ENCODE peak calls at places on chromosomes 12 and 14, in nine cellular contexts. One of them, this sample, is unnamed. For H3K4me1, the result is how much of the 10 kb centered on the place peaks cover.

GRCh38 chr12:8032242-8033152 is at the start of gene FOXJ2:
- DNase-seq in effector memory CD4-positive, alpha-beta T cell: peak
- DNase-seq in adrenal gland: peak
- DNase-seq in GM23338: peak
- DNase-seq in SK-N-SH: peak
- DNase-seq in kidney: peak
- DNase-seq in neural progenitor cell: peak
- DNase-seq in CD8-positive, alpha-beta memory T cell: peak
- DNase-seq in tibial artery: peak
- DNase-seq in this sample: peak

GRCh38 chr12:124625867-124626675 is 58.7 kb upstream of the NCOR2 start:
- DNase-seq in tibial artery: peak
- DNase-seq in neural progenitor cell: no peak
- DNase-seq in GM23338: no peak
- DNase-seq in SK-N-SH: no peak
- DNase-seq in kidney: peak
- DNase-seq in effector memory CD4-positive, alpha-beta T cell: no peak
- DNase-seq in CD8-positive, alpha-beta memory T cell: no peak
- DNase-seq in adrenal gland: peak
- DNase-seq in this sample: no peak

GRCh38 chr12:42762395-42762925 is 172.9 kb upstream of the PRICKLE1 start:
- DNase-seq in effector memory CD4-positive, alpha-beta T cell: no peak
- DNase-seq in SK-N-SH: no peak
- DNase-seq in tibial artery: no peak
- DNase-seq in neural progenitor cell: no peak
- DNase-seq in kidney: no peak
- DNase-seq in GM23338: no peak
- DNase-seq in adrenal gland: no peak
- DNase-seq in CD8-positive, alpha-beta memory T cell: no peak
- DNase-seq in this sample: no peak

GRCh38 chr12:53327435-53328042 is 6.1 kb upstream of the AAAS start:
- DNase-seq in neural progenitor cell: no peak
- DNase-seq in GM23338: peak
- DNase-seq in kidney: peak
- DNase-seq in adrenal gland: no peak
- DNase-seq in tibial artery: no peak
- DNase-seq in SK-N-SH: peak
- DNase-seq in CD8-positive, alpha-beta memory T cell: no peak
- DNase-seq in effector memory CD4-positive, alpha-beta T cell: no peak
- DNase-seq in this sample: no peak

GRCh38 chr14:98614741-98615140 is 657.3 kb downstream of the BCL11B start:
- DNase-seq in GM23338: no peak
- DNase-seq in neural progenitor cell: no peak
- DNase-seq in adrenal gland: no peak
- DNase-seq in kidney: no peak
- DNase-seq in tibial artery: no peak
- DNase-seq in CD8-positive, alpha-beta memory T cell: no peak
- DNase-seq in effector memory CD4-positive, alpha-beta T cell: no peak
- DNase-seq in SK-N-SH: no peak
- DNase-seq in this sample: no peak

GRCh38 chr12:67415473-67415872 is 146.3 kb downstream of the CAND1 start:
- DNase-seq in adrenal gland: peak
- DNase-seq in kidney: no peak
- DNase-seq in SK-N-SH: peak
- DNase-seq in neural progenitor cell: peak
- DNase-seq in effector memory CD4-positive, alpha-beta T cell: no peak
- DNase-seq in GM23338: peak
- DNase-seq in CD8-positive, alpha-beta memory T cell: no peak
- DNase-seq in tibial artery: no peak
- DNase-seq in this sample: no peak

GRCh38 chr12:16555630-16556029 is 50.3 kb downstream of the LMO3 start:
- DNase-seq in adrenal gland: no peak
- DNase-seq in GM23338: peak
- DNase-seq in neural progenitor cell: no peak
- DNase-seq in CD8-positive, alpha-beta memory T cell: no peak
- DNase-seq in SK-N-SH: no peak
- DNase-seq in effector memory CD4-positive, alpha-beta T cell: no peak
- DNase-seq in kidney: no peak
- DNase-seq in tibial artery: no peak
- DNase-seq in this sample: no peak

GRCh38 chr12:95117178-95117599 is 43.8 kb upstream of the NR2C1 start:
- DNase-seq in neural progenitor cell: peak
- DNase-seq in adrenal gland: peak
- DNase-seq in kidney: no peak
- DNase-seq in GM23338: peak
- DNase-seq in SK-N-SH: peak
- DNase-seq in effector memory CD4-positive, alpha-beta T cell: peak
- DNase-seq in tibial artery: peak
- DNase-seq in CD8-positive, alpha-beta memory T cell: peak
- DNase-seq in this sample: peak

GRCh38 chr12:102992297-102992696 is 34.8 kb downstream of the ASCL1 start:
- DNase-seq in effector memory CD4-positive, alpha-beta T cell: no peak
- DNase-seq in kidney: no peak
- DNase-seq in tibial artery: no peak
- DNase-seq in SK-N-SH: no peak
- DNase-seq in CD8-positive, alpha-beta memory T cell: no peak
- DNase-seq in neural progenitor cell: no peak
- DNase-seq in adrenal gland: no peak
- DNase-seq in GM23338: no peak
- DNase-seq in this sample: no peak

DNA sequence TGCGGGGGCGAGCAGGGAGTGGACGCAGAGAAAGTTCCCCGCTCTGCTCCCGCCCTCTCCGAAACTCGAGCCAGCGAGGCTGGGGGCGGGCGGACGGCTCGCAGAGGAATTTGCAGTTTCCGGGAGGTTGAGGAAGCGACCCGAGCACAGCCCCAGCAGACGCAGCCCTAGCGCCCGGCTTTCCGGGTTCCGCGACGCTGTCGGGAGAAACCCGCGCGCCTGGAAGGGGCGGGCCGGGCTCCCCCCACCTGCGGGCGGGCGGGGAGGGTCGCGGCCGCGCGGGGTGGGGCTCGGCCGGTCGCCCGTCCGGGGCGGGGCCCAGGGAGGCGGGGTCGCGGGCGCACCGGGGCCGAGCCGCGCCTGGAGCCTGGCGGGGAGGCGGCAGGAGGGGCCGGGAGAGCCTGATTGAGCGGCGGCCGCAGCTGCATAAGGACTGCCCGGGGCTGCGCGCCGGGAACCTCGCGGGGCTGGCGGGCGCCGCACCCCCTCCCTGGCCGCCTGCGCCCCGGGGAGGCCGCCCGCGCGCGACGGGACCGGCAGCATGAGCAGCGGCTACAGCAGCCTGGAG is at the start of gene RASSF3:
- DNase-seq in neural progenitor cell: peak
- DNase-seq in SK-N-SH: peak
- DNase-seq in tibial artery: peak
- DNase-seq in GM23338: peak
- DNase-seq in kidney: peak
- DNase-seq in CD8-positive, alpha-beta memory T cell: peak
- DNase-seq in effector memory CD4-positive, alpha-beta T cell: peak
- DNase-seq in adrenal gland: peak
- DNase-seq in this sample: peak
- H3K4me1 ChIP-seq in neural progenitor cell: under half
- H3K4me1 ChIP-seq in SK-N-SH: under half
- H3K4me1 ChIP-seq in tibial artery: under half
- H3K4me1 ChIP-seq in GM23338: under half
- H3K4me1 ChIP-seq in kidney: under half
- H3K4me1 ChIP-seq in CD8-positive, alpha-beta memory T cell: under half
- H3K4me1 ChIP-seq in effector memory CD4-positive, alpha-beta T cell: under half
- H3K4me1 ChIP-seq in adrenal gland: under half
- H3K4me1 ChIP-seq in this sample: under half

DNA sequence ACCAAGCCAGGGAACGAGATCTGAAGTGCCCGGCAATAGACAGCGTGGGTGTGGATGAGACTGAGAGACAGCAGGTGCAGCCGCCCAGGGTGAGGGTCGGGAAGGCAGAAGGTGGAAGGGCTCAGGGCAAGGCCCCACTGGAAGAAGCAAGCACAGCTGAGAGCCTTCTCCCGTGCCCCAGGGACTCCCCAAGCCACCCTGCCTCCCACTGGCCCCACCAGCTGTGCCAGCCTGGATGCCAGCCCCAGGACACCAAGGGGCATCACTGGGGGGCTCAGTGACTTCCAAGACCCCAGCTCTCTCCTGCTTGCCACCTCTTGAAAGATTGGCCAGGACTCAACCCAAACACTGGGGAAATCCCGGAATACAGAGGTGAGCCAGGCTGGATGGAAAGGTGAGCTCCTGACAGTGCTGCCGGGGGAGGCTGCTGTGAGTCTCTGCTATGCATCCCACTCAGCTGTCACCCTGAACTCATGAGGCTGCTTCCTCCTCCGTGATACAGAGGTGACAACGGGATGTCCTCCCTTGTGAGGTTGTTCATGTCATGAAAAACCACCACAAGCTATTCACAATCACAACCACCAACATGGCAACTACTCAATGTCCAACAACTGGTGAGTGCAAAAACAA is 13.8 kb downstream of the TESC start:
- DNase-seq in adrenal gland: no peak
- DNase-seq in CD8-positive, alpha-beta memory T cell: no peak
- DNase-seq in neural progenitor cell: no peak
- DNase-seq in tibial artery: no peak
- DNase-seq in effector memory CD4-positive, alpha-beta T cell: no peak
- DNase-seq in kidney: peak
- DNase-seq in SK-N-SH: no peak
- DNase-seq in GM23338: no peak
- DNase-seq in this sample: no peak
- H3K4me1 ChIP-seq in adrenal gland: under half
- H3K4me1 ChIP-seq in CD8-positive, alpha-beta memory T cell: under half
- H3K4me1 ChIP-seq in neural progenitor cell: under half
- H3K4me1 ChIP-seq in tibial artery: under half
- H3K4me1 ChIP-seq in effector memory CD4-positive, alpha-beta T cell: under half
- H3K4me1 ChIP-seq in kidney: under half
- H3K4me1 ChIP-seq in SK-N-SH: under half
- H3K4me1 ChIP-seq in GM23338: under half
- H3K4me1 ChIP-seq in this sample: under half

GRCh38 chr14:63902375-63902976 is 49.7 kb downstream of the SYNE2 start:
- DNase-seq in neural progenitor cell: no peak
- DNase-seq in GM23338: no peak
- DNase-seq in CD8-positive, alpha-beta memory T cell: no peak
- DNase-seq in adrenal gland: peak
- DNase-seq in tibial artery: no peak
- DNase-seq in kidney: no peak
- DNase-seq in effector memory CD4-positive, alpha-beta T cell: no peak
- DNase-seq in SK-N-SH: no peak
- DNase-seq in this sample: no peak

GRCh38 chr14:63897706-63898105 is 44.9 kb downstream of the SYNE2 start:
- DNase-seq in adrenal gland: no peak
- DNase-seq in neural progenitor cell: no peak
- DNase-seq in GM23338: no peak
- DNase-seq in kidney: no peak
- DNase-seq in effector memory CD4-positive, alpha-beta T cell: no peak
- DNase-seq in tibial artery: no peak
- DNase-seq in CD8-positive, alpha-beta memory T cell: no peak
- DNase-seq in SK-N-SH: no peak
- DNase-seq in this sample: no peak

GRCh38 chr14:63896278-63896720 is 43.5 kb downstream of the SYNE2 start:
- DNase-seq in neural progenitor cell: no peak
- DNase-seq in kidney: peak
- DNase-seq in GM23338: no peak
- DNase-seq in SK-N-SH: peak
- DNase-seq in tibial artery: peak
- DNase-seq in adrenal gland: peak
- DNase-seq in effector memory CD4-positive, alpha-beta T cell: no peak
- DNase-seq in CD8-positive, alpha-beta memory T cell: no peak
- DNase-seq in this sample: no peak

GRCh38 chr14:63901434-63902085 is 48.8 kb downstream of the SYNE2 start:
- DNase-seq in neural progenitor cell: no peak
- DNase-seq in tibial artery: peak
- DNase-seq in kidney: no peak
- DNase-seq in GM23338: no peak
- DNase-seq in CD8-positive, alpha-beta memory T cell: no peak
- DNase-seq in effector memory CD4-positive, alpha-beta T cell: no peak
- DNase-seq in SK-N-SH: no peak
- DNase-seq in adrenal gland: no peak
- DNase-seq in this sample: no peak

DNA sequence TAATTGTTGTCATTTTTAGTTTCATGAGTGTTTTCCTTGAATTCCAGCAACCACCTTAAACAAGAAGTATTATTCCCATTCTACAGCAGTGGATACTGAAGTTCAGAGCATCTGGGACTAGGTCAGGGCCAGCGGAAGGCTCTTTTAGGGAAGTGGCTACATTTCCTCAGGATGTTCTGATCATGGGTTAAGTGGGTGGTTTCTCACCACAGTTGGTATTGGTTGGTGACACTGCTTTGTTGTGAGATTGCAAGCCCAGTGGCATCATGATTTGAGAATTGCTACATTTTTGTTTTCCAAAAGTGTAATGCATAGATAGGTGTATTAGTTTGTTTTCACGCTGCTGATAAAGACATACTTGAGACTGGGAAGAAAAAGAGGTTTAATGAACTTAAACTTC is 47.1 kb downstream of the SYNE2 start:
- DNase-seq in SK-N-SH: no peak
- DNase-seq in effector memory CD4-positive, alpha-beta T cell: no peak
- DNase-seq in neural progenitor cell: no peak
- DNase-seq in kidney: no peak
- DNase-seq in CD8-positive, alpha-beta memory T cell: no peak
- DNase-seq in tibial artery: no peak
- DNase-seq in GM23338: no peak
- DNase-seq in adrenal gland: no peak
- DNase-seq in this sample: no peak
- H3K4me1 ChIP-seq in SK-N-SH: under half
- H3K4me1 ChIP-seq in effector memory CD4-positive, alpha-beta T cell: under half
- H3K4me1 ChIP-seq in neural progenitor cell: under half
- H3K4me1 ChIP-seq in kidney: under half
- H3K4me1 ChIP-seq in CD8-positive, alpha-beta memory T cell: under half
- H3K4me1 ChIP-seq in tibial artery: under half
- H3K4me1 ChIP-seq in GM23338: under half
- H3K4me1 ChIP-seq in adrenal gland: under half
- H3K4me1 ChIP-seq in this sample: under half

GRCh38 chr12:57092529-57092862 is 3.6 kb downstream of the NAB2 start:
- DNase-seq in tibial artery: no peak
- DNase-seq in adrenal gland: no peak
- DNase-seq in neural progenitor cell: no peak
- DNase-seq in effector memory CD4-positive, alpha-beta T cell: no peak
- DNase-seq in GM23338: no peak
- DNase-seq in CD8-positive, alpha-beta memory T cell: no peak
- DNase-seq in SK-N-SH: peak
- DNase-seq in kidney: no peak
- DNase-seq in this sample: no peak

GRCh38 chr12:57092876-57093411 is 4.0 kb downstream of the NAB2 start:
- DNase-seq in tibial artery: no peak
- DNase-seq in neural progenitor cell: no peak
- DNase-seq in adrenal gland: no peak
- DNase-seq in SK-N-SH: no peak
- DNase-seq in kidney: no peak
- DNase-seq in effector memory CD4-positive, alpha-beta T cell: no peak
- DNase-seq in CD8-positive, alpha-beta memory T cell: no peak
- DNase-seq in GM23338: no peak
- DNase-seq in this sample: no peak

GRCh38 chr12:57094194-57095160 is 5.6 kb downstream of the NAB2 start:
- DNase-seq in CD8-positive, alpha-beta memory T cell: no peak
- DNase-seq in effector memory CD4-positive, alpha-beta T cell: no peak
- DNase-seq in tibial artery: no peak
- DNase-seq in kidney: no peak
- DNase-seq in SK-N-SH: peak
- DNase-seq in neural progenitor cell: no peak
- DNase-seq in GM23338: no peak
- DNase-seq in adrenal gland: no peak
- DNase-seq in this sample: no peak

GRCh38 chr12:57091633-57092528 is 3.0 kb downstream of the NAB2 start:
- DNase-seq in effector memory CD4-positive, alpha-beta T cell: no peak
- DNase-seq in GM23338: no peak
- DNase-seq in tibial artery: no peak
- DNase-seq in neural progenitor cell: no peak
- DNase-seq in adrenal gland: no peak
- DNase-seq in CD8-positive, alpha-beta memory T cell: no peak
- DNase-seq in SK-N-SH: peak
- DNase-seq in kidney: no peak
- DNase-seq in this sample: no peak

GRCh38 chr12:57093412-57094193 is 4.7 kb downstream of the NAB2 start:
- DNase-seq in effector memory CD4-positive, alpha-beta T cell: peak
- DNase-seq in tibial artery: peak
- DNase-seq in SK-N-SH: peak
- DNase-seq in neural progenitor cell: peak
- DNase-seq in kidney: peak
- DNase-seq in CD8-positive, alpha-beta memory T cell: peak
- DNase-seq in GM23338: peak
- DNase-seq in adrenal gland: peak
- DNase-seq in this sample: peak
- H3K4me1 ChIP-seq in effector memory CD4-positive, alpha-beta T cell: under half
- H3K4me1 ChIP-seq in tibial artery: under half
- H3K4me1 ChIP-seq in SK-N-SH: under half
- H3K4me1 ChIP-seq in neural progenitor cell: under half
- H3K4me1 ChIP-seq in kidney: under half
- H3K4me1 ChIP-seq in CD8-positive, alpha-beta memory T cell: under half
- H3K4me1 ChIP-seq in GM23338: under half
- H3K4me1 ChIP-seq in adrenal gland: under half
- H3K4me1 ChIP-seq in this sample: under half